ENCODE peak calls at places on chromosomes 13 and 19, in seven cellular contexts. One of them, this sample, is unnamed.

GRCh38 chr13:43270043-43270830 is 246.9 kb downstream of the DNAJC15 start:
- DNase-seq in epithelial cell of esophagus: no peak
- DNase-seq in thoracic aorta: no peak
- DNase-seq in nephron progenitor cell: no peak
- DNase-seq in IMR-90: peak
- DNase-seq in chondrocyte: no peak
- DNase-seq in prostate gland: no peak
- DNase-seq in this sample: no peak

GRCh38 chr13:75312884-75313520 is 169.0 kb downstream of the TBC1D4 start:
- DNase-seq in epithelial cell of esophagus: no peak
- DNase-seq in thoracic aorta: no peak
- DNase-seq in nephron progenitor cell: no peak
- DNase-seq in IMR-90: no peak
- DNase-seq in chondrocyte: no peak
- DNase-seq in prostate gland: no peak
- DNase-seq in this sample: no peak

GRCh38 chr19:33890569-33890968 is 93.9 kb downstream of the KCTD15 start:
- DNase-seq in epithelial cell of esophagus: no peak
- DNase-seq in thoracic aorta: no peak
- DNase-seq in nephron progenitor cell: no peak
- DNase-seq in IMR-90: no peak
- DNase-seq in chondrocyte: no peak
- DNase-seq in prostate gland: no peak
- DNase-seq in this sample: no peak

GRCh38 chr19:7606289-7606688 is 10.6 kb downstream of the CAMSAP3 start:
- DNase-seq in epithelial cell of esophagus: no peak
- DNase-seq in thoracic aorta: no peak
- DNase-seq in nephron progenitor cell: no peak
- DNase-seq in IMR-90: no peak
- DNase-seq in chondrocyte: no peak
- DNase-seq in prostate gland: no peak
- DNase-seq in this sample: no peak

GRCh38 chr13:26629260-26629659 is 71.8 kb downstream of the WASF3 start:
- DNase-seq in epithelial cell of esophagus: peak
- DNase-seq in thoracic aorta: no peak
- DNase-seq in nephron progenitor cell: no peak
- DNase-seq in IMR-90: no peak
- DNase-seq in chondrocyte: no peak
- DNase-seq in prostate gland: no peak
- DNase-seq in this sample: no peak

GRCh38 chr19:50902640-50903039 is 8.6 kb downstream of the KLK4 start:
- DNase-seq in epithelial cell of esophagus: no peak
- DNase-seq in thoracic aorta: no peak
- DNase-seq in nephron progenitor cell: no peak
- DNase-seq in IMR-90: no peak
- DNase-seq in chondrocyte: no peak
- DNase-seq in prostate gland: no peak
- DNase-seq in this sample: no peak

GRCh38 chr13:25276748-25277147 is 10.5 kb downstream of the MTMR6 start:
- DNase-seq in epithelial cell of esophagus: peak
- DNase-seq in thoracic aorta: no peak
- DNase-seq in nephron progenitor cell: no peak
- DNase-seq in IMR-90: peak
- DNase-seq in chondrocyte: no peak
- DNase-seq in prostate gland: no peak
- DNase-seq in this sample: no peak

GRCh38 chr13:109647046-109647445 is 139.3 kb downstream of the IRS2 start:
- DNase-seq in epithelial cell of esophagus: peak
- DNase-seq in thoracic aorta: no peak
- DNase-seq in nephron progenitor cell: no peak
- DNase-seq in IMR-90: no peak
- DNase-seq in chondrocyte: no peak
- DNase-seq in prostate gland: no peak
- DNase-seq in this sample: no peak

GRCh38 chr13:62706035-62706434 is 1290.4 kb upstream of the PCDH20 start:
- DNase-seq in epithelial cell of esophagus: peak
- DNase-seq in thoracic aorta: no peak
- DNase-seq in nephron progenitor cell: no peak
- DNase-seq in IMR-90: peak
- DNase-seq in chondrocyte: no peak
- DNase-seq in prostate gland: no peak
- DNase-seq in this sample: no peak

GRCh38 chr13:23621316-23621645 is 51.1 kb downstream of the TNFRSF19 start:
- DNase-seq in epithelial cell of esophagus: peak
- DNase-seq in thoracic aorta: no peak
- DNase-seq in nephron progenitor cell: no peak
- DNase-seq in IMR-90: peak
- DNase-seq in chondrocyte: no peak
- DNase-seq in prostate gland: no peak
- DNase-seq in this sample: no peak

GRCh38 chr19:49019242-49019932 is 2.5 kb upstream of the LHB start:
- DNase-seq in epithelial cell of esophagus: peak
- DNase-seq in thoracic aorta: no peak
- DNase-seq in nephron progenitor cell: peak
- DNase-seq in IMR-90: peak
- DNase-seq in chondrocyte: no peak
- DNase-seq in prostate gland: peak
- DNase-seq in this sample: peak

DNA sequence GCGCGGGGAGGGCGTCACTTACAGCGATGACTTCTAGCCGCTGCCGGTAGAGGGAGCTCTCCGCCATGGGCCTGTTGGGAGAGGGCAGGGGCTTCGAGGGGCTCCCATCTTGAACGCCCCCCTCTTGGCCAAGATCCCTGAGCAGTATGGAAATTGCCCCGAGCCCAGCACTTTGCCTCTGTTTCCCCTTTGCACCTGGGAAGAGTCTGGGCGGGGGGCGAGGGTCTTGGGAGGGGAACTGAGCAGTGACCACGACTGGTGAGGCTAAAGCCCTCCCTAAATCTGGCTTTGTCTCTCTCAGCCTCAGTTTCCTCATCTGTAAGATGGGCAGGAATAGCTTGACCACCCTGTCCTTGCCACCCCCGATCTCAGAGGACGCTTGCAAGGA is 2.8 kb downstream of the PALM3 start:
- DNase-seq in epithelial cell of esophagus: no peak
- DNase-seq in thoracic aorta: no peak
- DNase-seq in nephron progenitor cell: peak
- DNase-seq in IMR-90: no peak
- DNase-seq in chondrocyte: no peak
- DNase-seq in prostate gland: no peak
- DNase-seq in this sample: peak
- TF ChIP-seq CTCF in epithelial cell of esophagus: peak
- TF ChIP-seq CTCF in thoracic aorta: no peak
- TF ChIP-seq CTCF in nephron progenitor cell: peak
- TF ChIP-seq CTCF in IMR-90: peak
- TF ChIP-seq CTCF in chondrocyte: peak
- TF ChIP-seq CTCF in prostate gland: peak
- TF ChIP-seq CTCF in this sample: peak

DNA sequence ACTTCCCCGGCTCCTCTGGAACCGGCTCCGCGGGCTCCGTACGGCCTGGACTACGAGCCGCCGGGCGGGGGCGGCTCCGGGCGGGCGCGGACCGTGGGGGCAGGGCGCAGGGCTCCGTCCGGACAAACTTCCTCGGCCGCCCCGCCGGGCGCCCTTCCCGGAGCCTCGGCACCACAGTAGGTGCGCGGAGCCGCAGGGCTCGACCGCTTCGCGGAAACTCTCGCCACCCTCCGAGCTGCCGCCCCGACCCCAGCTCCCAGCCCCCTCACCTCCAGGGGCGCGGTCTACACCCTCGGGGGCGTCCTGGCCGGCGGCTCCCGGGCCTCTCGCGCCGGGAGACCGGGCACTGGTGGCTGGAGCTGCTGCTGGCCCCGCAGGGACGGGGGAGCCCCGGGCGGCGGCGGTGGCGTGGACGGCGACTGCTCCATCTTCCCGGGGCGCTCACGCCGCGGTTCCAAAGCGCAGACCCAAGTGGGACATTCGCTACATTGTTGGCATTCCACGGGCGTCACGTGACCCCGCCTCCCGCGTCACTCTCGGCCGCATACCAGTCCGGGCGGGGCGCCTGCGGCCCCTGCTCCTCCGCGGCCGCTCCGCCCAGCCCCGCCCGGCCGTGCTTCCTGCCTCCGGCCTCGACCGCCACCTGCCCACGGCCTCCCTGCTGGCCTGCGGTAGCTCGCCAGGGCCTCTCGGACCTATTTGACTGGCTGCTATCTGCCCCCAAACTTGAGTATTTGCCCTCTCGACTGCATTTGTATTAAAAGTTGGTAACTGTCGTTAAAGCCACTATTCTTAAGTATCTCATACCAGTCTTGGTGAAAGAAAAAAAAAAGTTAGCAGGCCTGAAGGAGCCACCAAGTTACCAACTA is at the start of gene LATS2:
- DNase-seq in epithelial cell of esophagus: peak
- DNase-seq in thoracic aorta: peak
- DNase-seq in nephron progenitor cell: peak
- DNase-seq in IMR-90: peak
- DNase-seq in chondrocyte: peak
- DNase-seq in prostate gland: peak
- DNase-seq in this sample: peak
- TF ChIP-seq CTCF in epithelial cell of esophagus: no peak
- TF ChIP-seq CTCF in thoracic aorta: no peak
- TF ChIP-seq CTCF in nephron progenitor cell: no peak
- TF ChIP-seq CTCF in IMR-90: peak
- TF ChIP-seq CTCF in chondrocyte: peak
- TF ChIP-seq CTCF in prostate gland: peak
- TF ChIP-seq CTCF in this sample: no peak

GRCh38 chr19:4140237-4140711 is 13.2 kb upstream of the CREB3L3 start:
- DNase-seq in epithelial cell of esophagus: peak
- DNase-seq in thoracic aorta: no peak
- DNase-seq in nephron progenitor cell: peak
- DNase-seq in IMR-90: peak
- DNase-seq in chondrocyte: no peak
- DNase-seq in prostate gland: peak
- DNase-seq in this sample: no peak
- TF ChIP-seq CTCF in epithelial cell of esophagus: peak
- TF ChIP-seq CTCF in thoracic aorta: peak
- TF ChIP-seq CTCF in nephron progenitor cell: peak
- TF ChIP-seq CTCF in IMR-90: peak
- TF ChIP-seq CTCF in chondrocyte: peak
- TF ChIP-seq CTCF in prostate gland: peak
- TF ChIP-seq CTCF in this sample: no peak

GRCh38 chr19:9494096-9494495 is 4.3 kb downstream of the ZNF560 start:
- DNase-seq in epithelial cell of esophagus: no peak
- DNase-seq in thoracic aorta: no peak
- DNase-seq in nephron progenitor cell: no peak
- DNase-seq in IMR-90: no peak
- DNase-seq in chondrocyte: no peak
- DNase-seq in prostate gland: no peak
- DNase-seq in this sample: no peak

GRCh38 chr19:9500796-9501195 is 2.4 kb upstream of the ZNF560 start:
- DNase-seq in epithelial cell of esophagus: no peak
- DNase-seq in thoracic aorta: no peak
- DNase-seq in nephron progenitor cell: no peak
- DNase-seq in IMR-90: no peak
- DNase-seq in chondrocyte: no peak
- DNase-seq in prostate gland: no peak
- DNase-seq in this sample: no peak

GRCh38 chr19:9498183-9498902 is at the start of gene ZNF560:
- DNase-seq in epithelial cell of esophagus: peak
- DNase-seq in thoracic aorta: no peak
- DNase-seq in nephron progenitor cell: no peak
- DNase-seq in IMR-90: peak
- DNase-seq in chondrocyte: no peak
- DNase-seq in prostate gland: no peak
- DNase-seq in this sample: no peak
- TF ChIP-seq CTCF in epithelial cell of esophagus: no peak
- TF ChIP-seq CTCF in thoracic aorta: no peak
- TF ChIP-seq CTCF in nephron progenitor cell: no peak
- TF ChIP-seq CTCF in IMR-90: no peak
- TF ChIP-seq CTCF in chondrocyte: no peak
- TF ChIP-seq CTCF in prostate gland: no peak
- TF ChIP-seq CTCF in this sample: no peak